ENCODE peak calls at places on chromosomes 2 and 18, in ten cellular contexts. S is transverse colon, A is fibroblast of villous mesenchyme, C is kidney, Q is choroid plexus epithelial cell, Y is neural crest cell, X is GM12878, P is retinal pigment epithelial cell, W is SK-N-SH, K is colonic mucosa. T is an unnamed sample.

GRCh38 chr2:130336877-130337734 is 5.6 kb upstream of the IMP4 start:
- DNase-seq in S (peak), A (peak), Q (peak), P (peak), K (peak), C (peak), W (peak), X (peak), Y (peak), T (no peak)

GRCh38 chr2:215635071-215635787 is 199.4 kb upstream of the FN1 start:
- DNase-seq in P (no peak), S (no peak), K (no peak), Q (no peak), A (no peak), Y (no peak), C (no peak), W (no peak), X (no peak), T (no peak)

GRCh38 chr2:237695201-237695780 is 67.9 kb downstream of the LRRFIP1 start:
- DNase-seq in Q (peak), Y (no peak), X (peak), A (peak), W (no peak), S (no peak), C (no peak), P (peak), K (peak), T (no peak)

GRCh38 chr2:113910110-113910717 is 20.3 kb downstream of the ACTR3 start:
- DNase-seq in K (no peak), Q (no peak), A (no peak), P (no peak), W (no peak), S (no peak), C (no peak), X (no peak), Y (no peak), T (no peak)

GRCh38 chr18:46314011-46314410 is 209.8 kb downstream of the HAUS1 start:
- DNase-seq in Q (no peak), Y (no peak), X (no peak), S (no peak), C (no peak), A (no peak), K (no peak), P (no peak), W (no peak), T (no peak)

GRCh38 chr2:120431386-120432292 is 85.7 kb downstream of the INHBB start:
- DNase-seq in A (no peak), Q (no peak), P (no peak), C (no peak), K (no peak), W (no peak), S (no peak), X (no peak), Y (no peak), T (no peak)

GRCh38 chr2:171159326-171160118 is 1.2 kb downstream of the TLK1 start:
- DNase-seq in Q (peak), W (peak), Y (peak), X (no peak), C (peak), K (peak), S (peak), A (peak), P (peak), T (no peak)

GRCh38 chr2:75476778-75477177 is 84.0 kb downstream of the EVA1A start:
- DNase-seq in C (no peak), Y (no peak), W (no peak), K (no peak), P (no peak), A (no peak), S (no peak), Q (peak), X (no peak), T (no peak)

GRCh38 chr2:45127321-45127720 is 118.1 kb upstream of the SIX2 start:
- DNase-seq in Q (no peak), X (no peak), A (no peak), S (no peak), K (no peak), P (no peak), Y (no peak), W (no peak), C (no peak), T (no peak)

GRCh38 chr2:45759310-45759851 is 107.9 kb downstream of the PRKCE start:
- DNase-seq in P (no peak), Y (no peak), Q (peak), X (no peak), W (peak), A (peak), C (no peak), K (no peak), S (no peak), T (no peak)

GRCh38 chr2:199682001-199682400 is 169.0 kb downstream of the FTCDNL1 start:
- DNase-seq in Q (no peak), X (no peak), Y (no peak), C (no peak), A (no peak), W (no peak), S (no peak), K (no peak), P (no peak), T (no peak)

GRCh38 chr2:237673130-237673921 is 45.9 kb downstream of the LRRFIP1 start:
- DNase-seq in W (peak), X (no peak), S (peak), A (peak), Y (no peak), Q (peak), K (peak), C (peak), P (no peak), T (peak)

GRCh38 chr2:218031261-218031660 is 28.5 kb upstream of the TNS1 start:
- DNase-seq in Q (no peak), A (no peak), X (no peak), S (no peak), W (no peak), P (no peak), K (no peak), Y (no peak), C (no peak), T (no peak)

GRCh38 chr18:59208602-59209001 is 11.4 kb upstream of the GRP start:
- DNase-seq in S (no peak), A (no peak), W (no peak), X (no peak), K (no peak), Q (no peak), P (no peak), C (no peak), Y (no peak), T (no peak)

GRCh38 chr2:32910883-32911598 is 35.7 kb upstream of the LTBP1 start:
- DNase-seq in P (no peak), C (no peak), S (peak), Q (no peak), W (no peak), Y (no peak), X (peak), K (no peak), A (no peak), T (no peak)

GRCh38 chr2:119644186-119644585 is 34.8 kb upstream of the TMEM177 start:
- DNase-seq in C (no peak), A (no peak), P (no peak), Q (peak), Y (no peak), S (no peak), K (no peak), X (no peak), W (no peak), T (no peak)

GRCh38 chr2:203533696-203534471 is 1.2 kb downstream of the RAPH1 start:
- DNase-seq in P (no peak), Q (peak), S (no peak), A (peak), Y (no peak), K (no peak), C (no peak), X (no peak), W (peak), T (no peak)

GRCh38 chr2:74186038-74186437 is 7.4 kb upstream of the MOB1A start:
- DNase-seq in S (peak), K (no peak), P (no peak), Q (no peak), W (no peak), X (peak), A (no peak), C (no peak), Y (no peak), T (peak)

GRCh38 chr2:10410716-10411437 is 37.2 kb downstream of the ODC1 start:
- DNase-seq in Y (no peak), A (no peak), Q (peak), P (no peak), K (no peak), S (no peak), X (no peak), C (no peak), W (no peak), T (no peak)

GRCh38 chr2:113175101-113175628 is 1.4 kb downstream of the PSD4 start:
- DNase-seq in K (no peak), W (no peak), C (peak), Y (no peak), Q (no peak), X (peak), S (peak), A (no peak), P (no peak), T (peak)

GRCh38 chr2:128603411-128603924 is 284.8 kb upstream of the HS6ST1 start:
- DNase-seq in Y (no peak), Q (no peak), C (peak), K (no peak), A (no peak), S (no peak), W (no peak), P (no peak), X (no peak), T (peak)

GRCh38 chr2:85706604-85707296 is 12.6 kb downstream of the GNLY start:
- DNase-seq in Y (no peak), A (no peak), C (no peak), S (peak), Q (no peak), K (no peak), X (no peak), W (no peak), P (no peak), T (no peak)

GRCh38 chr2:26887142-26887541 is 39.2 kb downstream of the DPYSL5 start:
- DNase-seq in P (no peak), A (no peak), S (no peak), X (no peak), Y (no peak), C (no peak), K (no peak), Q (no peak), W (no peak), T (no peak)

GRCh38 chr2:164784376-164784775 is 57.2 kb downstream of the COBLL1 start:
- DNase-seq in W (no peak), Y (no peak), P (no peak), C (no peak), K (no peak), A (no peak), X (no peak), S (no peak), Q (peak), T (no peak)

GRCh38 chr2:134819334-134819733 is 19.1 kb upstream of the ACMSD start:
- DNase-seq in Y (no peak), W (no peak), X (no peak), S (no peak), P (peak), K (no peak), A (no peak), Q (peak), C (no peak), T (no peak)

GRCh38 chr2:127079358-127079920 is 27.5 kb downstream of the BIN1 start:
- DNase-seq in K (no peak), C (no peak), P (no peak), A (no peak), W (no peak), S (no peak), Y (no peak), X (no peak), Q (no peak), T (no peak)

GRCh38 chr18:76658627-76659026 is 163.6 kb upstream of the ZNF516 start:
- DNase-seq in A (no peak), C (no peak), X (no peak), Q (peak), S (no peak), W (peak), Y (peak), P (no peak), K (no peak), T (no peak)

GRCh38 chr18:23036611-23037259 is 98.5 kb upstream of the CABLES1 start:
- DNase-seq in X (no peak), W (no peak), Q (no peak), S (no peak), P (no peak), Y (no peak), C (no peak), A (no peak), K (no peak), T (no peak)

GRCh38 chr2:170464268-170464667 is 250.9 kb upstream of the SP5 start:
- DNase-seq in A (no peak), C (no peak), S (no peak), Y (no peak), P (no peak), X (no peak), W (no peak), Q (no peak), K (no peak), T (no peak)

DNA sequence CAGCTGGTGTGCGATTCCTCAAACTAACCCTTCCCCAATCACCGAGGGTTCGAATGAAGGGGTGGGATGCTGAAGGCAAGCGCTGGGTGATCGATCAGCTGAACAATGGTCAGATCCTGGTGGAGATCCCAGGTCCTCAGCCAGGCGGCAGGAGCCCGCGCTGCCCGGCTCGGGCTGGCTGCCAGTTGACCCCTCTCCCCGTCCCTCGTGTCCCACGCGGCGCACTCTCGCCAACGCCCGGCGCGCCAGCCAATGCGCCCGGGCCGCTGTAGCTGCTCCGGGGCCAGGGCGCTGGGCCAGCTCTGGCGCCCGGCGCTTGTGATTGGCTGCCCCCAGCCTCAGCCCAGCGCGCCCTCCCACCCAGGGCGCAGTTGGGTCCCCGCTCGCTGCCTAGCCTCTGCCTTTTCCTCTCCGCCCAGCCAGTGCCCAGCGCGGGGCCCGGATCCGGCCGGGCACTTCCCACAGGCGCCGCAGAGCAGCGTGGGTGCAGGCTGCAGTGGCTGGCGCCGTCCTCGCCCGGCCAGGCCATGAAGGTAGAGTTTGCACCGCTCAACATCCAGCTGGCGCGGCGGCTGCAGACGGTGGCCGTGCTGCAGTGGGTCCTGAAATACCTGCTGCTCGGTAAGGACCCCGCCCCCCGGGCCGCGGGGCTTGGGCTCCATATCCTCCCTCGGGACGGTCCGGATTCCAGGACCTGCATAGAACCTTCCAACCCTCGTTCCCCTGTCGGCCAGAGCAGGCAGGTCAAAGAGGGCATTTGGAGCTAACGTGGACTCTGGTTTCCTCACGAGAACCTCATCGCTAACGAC is at the start of gene MOGAT1:
- DNase-seq in K (peak), W (peak), Y (peak), S (peak), P (no peak), A (no peak), Q (no peak), X (no peak), C (peak), T (no peak)
- TF ChIP-seq CTCF in K (no peak), W (no peak), Y (no peak), S (no peak), P (peak), A (no peak), Q (no peak), X (no peak), C (no peak), T (no peak)

GRCh38 chr2:18558458-18558857 is 2.0 kb downstream of the RDH14 start:
- DNase-seq in Y (no peak), P (no peak), C (no peak), K (no peak), Q (no peak), W (no peak), X (no peak), A (no peak), S (no peak), T (no peak)

GRCh38 chr2:18559531-18559930 is 922 bp downstream of the RDH14 start:
- DNase-seq in K (peak), S (no peak), W (peak), X (no peak), P (no peak), A (no peak), C (no peak), Q (no peak), Y (no peak), T (no peak)

GRCh38 chr2:18557121-18557520 is 3.3 kb downstream of the RDH14 start:
- DNase-seq in P (no peak), C (no peak), K (no peak), A (no peak), X (no peak), Q (no peak), W (no peak), S (no peak), Y (no peak), T (no peak)

GRCh38 chr2:18560797-18561085 is 288 bp upstream of the RDH14 start:
- DNase-seq in W (no peak), Y (no peak), P (no peak), S (no peak), X (no peak), Q (no peak), K (no peak), C (no peak), A (no peak), T (no peak)

DNA sequence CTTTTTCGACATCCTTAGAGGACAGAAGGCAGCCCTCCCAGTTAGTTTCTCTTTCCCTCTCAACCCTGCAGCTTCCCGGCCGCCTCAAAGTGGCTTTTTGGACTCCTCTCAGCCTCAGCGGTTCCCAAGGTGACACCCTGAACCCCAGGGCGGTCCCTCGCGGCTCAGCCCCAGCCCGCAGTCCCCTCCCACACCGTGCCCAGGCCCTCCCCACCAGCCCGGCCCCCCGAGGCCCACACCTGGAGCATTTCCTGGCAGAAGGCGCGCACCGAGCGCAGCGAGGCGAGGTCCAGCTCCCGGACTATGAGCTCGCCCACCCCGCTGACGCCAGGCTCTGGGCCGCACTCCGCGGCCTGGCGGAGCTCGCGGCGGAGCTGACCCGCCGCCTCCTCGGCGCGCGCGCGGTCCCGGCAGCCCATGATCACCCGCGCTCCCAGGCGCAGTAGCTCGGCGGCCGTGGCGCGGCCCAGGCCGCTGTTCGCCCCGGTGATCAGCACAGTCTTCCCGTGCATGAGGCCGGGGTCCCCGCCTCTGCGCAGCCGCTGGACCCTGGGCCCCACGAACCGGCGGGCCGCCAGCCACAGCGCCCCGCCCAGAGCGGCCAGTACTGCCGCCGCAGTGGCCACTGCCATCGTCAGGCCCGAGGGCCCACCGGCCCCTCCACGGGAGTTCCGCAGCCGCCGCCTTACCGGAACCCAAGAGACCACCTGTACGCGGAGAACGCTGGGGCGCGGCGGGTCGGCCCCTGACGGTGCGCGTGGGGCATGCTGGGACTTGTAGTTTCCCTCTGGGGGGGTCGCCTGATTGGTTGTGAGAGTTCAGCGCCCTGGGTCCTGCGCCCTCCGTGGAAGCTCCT is at the start of gene RDH14:
- DNase-seq in W (peak), A (peak), Y (peak), Q (peak), S (peak), K (peak), P (peak), C (peak), X (peak), T (peak)
- TF ChIP-seq CTCF in W (no peak), A (no peak), Y (no peak), Q (no peak), S (no peak), K (no peak), P (no peak), C (no peak), X (no peak), T (no peak)

GRCh38 chr2:232328038-232328435 is 50.5 kb upstream of the ALPP start:
- DNase-seq in K (no peak), P (no peak), C (peak), A (no peak), X (peak), Q (no peak), S (no peak), Y (no peak), W (no peak), T (no peak)
- TF ChIP-seq CTCF in K (no peak), P (no peak), C (no peak), A (no peak), X (peak), Q (no peak), S (no peak), Y (no peak), W (no peak), T (no peak)

GRCh38 chr2:16615246-16615645 is 50.4 kb downstream of the CYRIA start:
- DNase-seq in C (no peak), A (no peak), K (no peak), X (no peak), Q (no peak), Y (no peak), S (no peak), P (no peak), W (no peak), T (no peak)

GRCh38 chr2:16614314-16614860 is 51.2 kb downstream of the CYRIA start:
- DNase-seq in Q (peak), C (no peak), S (no peak), X (no peak), A (peak), W (no peak), Y (no peak), K (no peak), P (no peak), T (no peak)

GRCh38 chr2:16613475-16613874 is 52.2 kb downstream of the CYRIA start:
- DNase-seq in C (no peak), Q (peak), K (no peak), P (no peak), W (peak), Y (no peak), S (no peak), A (peak), X (no peak), T (no peak)

GRCh38 chr2:16617282-16618266 is 48.1 kb downstream of the CYRIA start:
- DNase-seq in C (no peak), S (no peak), X (no peak), W (peak), Y (peak), K (no peak), A (peak), P (no peak), Q (peak), T (no peak)

DNA sequence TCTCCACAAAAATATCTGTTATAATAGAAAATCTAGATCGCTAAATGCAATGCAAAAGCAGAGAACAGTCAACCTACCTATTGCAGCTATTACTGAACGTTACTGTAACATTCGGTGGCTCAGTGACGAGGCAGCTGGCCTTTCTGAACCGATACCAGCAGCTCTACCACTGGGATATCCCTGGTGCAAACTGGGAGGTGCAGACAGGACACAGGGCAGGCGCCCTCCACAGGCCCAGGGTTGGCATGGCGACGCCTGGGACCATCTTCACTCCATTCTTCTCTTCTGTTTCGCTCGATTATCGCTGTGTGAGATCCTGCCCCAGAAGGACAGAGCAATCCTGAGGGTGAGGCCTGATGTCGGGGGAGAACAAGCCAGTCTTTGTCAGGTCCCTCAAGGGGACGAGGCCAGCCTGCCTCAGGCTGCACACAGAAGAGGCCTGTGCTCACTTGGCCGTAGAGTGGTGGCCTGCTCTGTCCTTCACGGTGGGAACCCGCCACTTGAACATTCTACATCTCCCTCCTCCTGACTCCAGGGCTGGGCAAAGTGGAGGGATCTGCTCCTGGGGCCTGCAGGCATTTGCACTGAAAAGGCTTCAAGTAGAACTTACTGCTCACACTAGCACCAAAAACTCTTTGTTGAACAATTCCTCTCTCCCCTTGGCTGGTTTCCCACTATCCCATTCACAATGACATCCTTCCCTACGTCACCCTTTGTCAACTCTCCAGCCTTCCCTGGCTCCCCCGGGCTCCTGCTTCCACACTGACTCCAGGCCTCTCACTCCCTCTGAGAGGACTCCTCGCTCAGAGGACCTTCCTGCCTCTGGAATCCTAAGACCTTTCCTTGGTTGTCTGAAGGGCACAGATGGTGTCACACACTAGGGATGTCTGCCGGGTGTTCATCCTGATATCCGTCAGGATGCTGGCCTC is 49.7 kb downstream of the CYRIA start:
- DNase-seq in Y (no peak), A (no peak), X (no peak), K (no peak), S (no peak), W (no peak), C (no peak), P (no peak), Q (no peak), T (no peak)
- TF ChIP-seq CTCF in Y (no peak), A (no peak), X (no peak), K (no peak), S (no peak), W (no peak), C (no peak), P (no peak), Q (no peak), T (no peak)

GRCh38 chr18:492451-492850 is 8.1 kb downstream of the COLEC12 start:
- DNase-seq in Y (no peak), C (no peak), S (no peak), P (no peak), A (no peak), W (no peak), X (no peak), Q (no peak), K (no peak), T (no peak)
- TF ChIP-seq CTCF in Y (no peak), C (no peak), S (no peak), P (no peak), A (no peak), W (no peak), X (no peak), Q (no peak), K (no peak), T (no peak)

T was measured in activated B cell treated with CpG ODN at 0.5 μM for 24 hours.